ENCODE peak calls at places on chromosomes 13 and 19, in nine cellular contexts. One of them, this sample, is unnamed.

GRCh38 chr13:112335135-112335534 is 41.0 kb upstream of the SPACA7 start:
- DNase-seq in Caco-2: no peak
- DNase-seq in fibroblast of the aortic adventitia: no peak
- DNase-seq in AG04450: no peak
- DNase-seq in fibroblast of lung: no peak
- DNase-seq in fibroblast of pulmonary artery: no peak
- DNase-seq in heart right ventricle: no peak
- DNase-seq in stomach: no peak
- DNase-seq in testis: no peak
- DNase-seq in this sample: no peak

GRCh38 chr13:99484405-99484981 is 16.8 kb upstream of the TM9SF2 start:
- DNase-seq in Caco-2: no peak
- DNase-seq in fibroblast of the aortic adventitia: peak
- DNase-seq in AG04450: peak
- DNase-seq in fibroblast of lung: peak
- DNase-seq in fibroblast of pulmonary artery: peak
- DNase-seq in heart right ventricle: no peak
- DNase-seq in stomach: no peak
- DNase-seq in testis: no peak
- DNase-seq in this sample: peak

GRCh38 chr13:113324336-113324882 is 27.4 kb downstream of the LAMP1 start:
- DNase-seq in Caco-2: no peak
- DNase-seq in fibroblast of the aortic adventitia: no peak
- DNase-seq in AG04450: no peak
- DNase-seq in fibroblast of lung: no peak
- DNase-seq in fibroblast of pulmonary artery: no peak
- DNase-seq in heart right ventricle: no peak
- DNase-seq in stomach: no peak
- DNase-seq in testis: no peak
- DNase-seq in this sample: no peak

GRCh38 chr19:30004403-30004802 is 62.4 kb downstream of the URI1 start:
- DNase-seq in Caco-2: no peak
- DNase-seq in fibroblast of the aortic adventitia: no peak
- DNase-seq in AG04450: no peak
- DNase-seq in fibroblast of lung: no peak
- DNase-seq in fibroblast of pulmonary artery: no peak
- DNase-seq in heart right ventricle: no peak
- DNase-seq in stomach: no peak
- DNase-seq in testis: no peak
- DNase-seq in this sample: no peak

GRCh38 chr13:75416327-75417005 is 65.5 kb downstream of the TBC1D4 start:
- DNase-seq in Caco-2: no peak
- DNase-seq in fibroblast of the aortic adventitia: no peak
- DNase-seq in AG04450: no peak
- DNase-seq in fibroblast of lung: no peak
- DNase-seq in fibroblast of pulmonary artery: no peak
- DNase-seq in heart right ventricle: no peak
- DNase-seq in stomach: no peak
- DNase-seq in testis: no peak
- DNase-seq in this sample: no peak

GRCh38 chr13:40389081-40389641 is 277.3 kb downstream of the FOXO1 start:
- DNase-seq in Caco-2: no peak
- DNase-seq in fibroblast of the aortic adventitia: no peak
- DNase-seq in AG04450: no peak
- DNase-seq in fibroblast of lung: no peak
- DNase-seq in fibroblast of pulmonary artery: no peak
- DNase-seq in heart right ventricle: no peak
- DNase-seq in stomach: no peak
- DNase-seq in testis: no peak
- DNase-seq in this sample: no peak

GRCh38 chr13:23372264-23372905 is 61.1 kb downstream of the SACS start:
- DNase-seq in Caco-2: no peak
- DNase-seq in fibroblast of the aortic adventitia: peak
- DNase-seq in AG04450: no peak
- DNase-seq in fibroblast of lung: peak
- DNase-seq in fibroblast of pulmonary artery: peak
- DNase-seq in heart right ventricle: no peak
- DNase-seq in stomach: no peak
- DNase-seq in testis: no peak
- DNase-seq in this sample: peak

GRCh38 chr19:954672-955494 is 29.0 kb downstream of the ARID3A start:
- DNase-seq in Caco-2: peak
- DNase-seq in fibroblast of the aortic adventitia: no peak
- DNase-seq in AG04450: no peak
- DNase-seq in fibroblast of lung: no peak
- DNase-seq in fibroblast of pulmonary artery: no peak
- DNase-seq in heart right ventricle: no peak
- DNase-seq in stomach: no peak
- DNase-seq in testis: no peak
- DNase-seq in this sample: no peak

GRCh38 chr19:4233282-4233853 is 4.0 kb downstream of the EBI3 start:
- DNase-seq in Caco-2: peak
- DNase-seq in fibroblast of the aortic adventitia: peak
- DNase-seq in AG04450: no peak
- DNase-seq in fibroblast of lung: peak
- DNase-seq in fibroblast of pulmonary artery: peak
- DNase-seq in heart right ventricle: peak
- DNase-seq in stomach: peak
- DNase-seq in testis: peak
- DNase-seq in this sample: peak

GRCh38 chr19:4234862-4235201 is 5.5 kb downstream of the EBI3 start:
- DNase-seq in Caco-2: no peak
- DNase-seq in fibroblast of the aortic adventitia: no peak
- DNase-seq in AG04450: no peak
- DNase-seq in fibroblast of lung: no peak
- DNase-seq in fibroblast of pulmonary artery: no peak
- DNase-seq in heart right ventricle: no peak
- DNase-seq in stomach: no peak
- DNase-seq in testis: no peak
- DNase-seq in this sample: no peak

GRCh38 chr19:4234142-4234861 is 5.0 kb downstream of the EBI3 start:
- DNase-seq in Caco-2: no peak
- DNase-seq in fibroblast of the aortic adventitia: no peak
- DNase-seq in AG04450: no peak
- DNase-seq in fibroblast of lung: no peak
- DNase-seq in fibroblast of pulmonary artery: no peak
- DNase-seq in heart right ventricle: no peak
- DNase-seq in stomach: no peak
- DNase-seq in testis: no peak
- DNase-seq in this sample: no peak

GRCh38 chr19:4229179-4229931 is at the start of gene EBI3:
- DNase-seq in Caco-2: peak
- DNase-seq in fibroblast of the aortic adventitia: peak
- DNase-seq in AG04450: no peak
- DNase-seq in fibroblast of lung: peak
- DNase-seq in fibroblast of pulmonary artery: peak
- DNase-seq in heart right ventricle: no peak
- DNase-seq in stomach: no peak
- DNase-seq in testis: peak
- DNase-seq in this sample: peak

DNA sequence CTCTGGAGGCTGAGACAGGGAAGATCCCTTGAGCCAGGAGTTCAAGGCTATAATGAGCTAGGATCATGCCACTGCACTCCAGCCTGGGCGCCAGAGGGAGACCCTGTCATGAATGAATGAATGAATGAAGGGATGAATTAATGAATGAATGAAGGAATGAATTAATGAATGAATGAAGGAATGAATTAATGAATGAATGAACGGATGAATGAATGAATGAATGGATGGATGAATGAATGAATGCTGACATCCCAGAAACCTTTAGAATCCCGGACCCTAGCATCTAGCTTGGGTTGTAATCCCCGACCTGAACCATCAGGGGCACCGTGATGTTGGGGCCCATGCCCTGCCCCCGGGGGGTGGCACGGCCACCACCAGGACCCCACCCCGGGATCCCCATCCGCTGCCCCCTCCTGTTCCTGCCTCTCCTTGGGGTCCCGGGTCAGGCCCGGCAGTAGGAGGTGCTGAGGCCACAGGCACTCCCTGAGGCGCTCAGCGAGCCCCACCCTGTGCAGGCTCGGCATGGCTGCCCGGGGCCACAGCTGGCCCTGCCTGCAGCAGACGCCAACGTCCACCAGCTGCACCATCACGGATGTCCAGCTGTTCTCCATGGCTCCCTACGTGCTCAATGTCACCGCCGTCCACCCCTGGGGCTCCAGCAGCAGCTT is 3.4 kb downstream of the EBI3 start:
- DNase-seq in Caco-2: no peak
- DNase-seq in fibroblast of the aortic adventitia: no peak
- DNase-seq in AG04450: no peak
- DNase-seq in fibroblast of lung: no peak
- DNase-seq in fibroblast of pulmonary artery: no peak
- DNase-seq in heart right ventricle: no peak
- DNase-seq in stomach: no peak
- DNase-seq in testis: no peak
- DNase-seq in this sample: no peak
- H3K4me3 ChIP-seq in Caco-2: no peak
- H3K4me3 ChIP-seq in fibroblast of the aortic adventitia: no peak
- H3K4me3 ChIP-seq in AG04450: no peak
- H3K4me3 ChIP-seq in fibroblast of lung: no peak
- H3K4me3 ChIP-seq in fibroblast of pulmonary artery: no peak
- H3K4me3 ChIP-seq in heart right ventricle: no peak
- H3K4me3 ChIP-seq in stomach: no peak
- H3K4me3 ChIP-seq in testis: no peak
- H3K4me3 ChIP-seq in this sample: no peak

GRCh38 chr19:16473875-16474397 is 2.2 kb upstream of the EPS15L1 start:
- DNase-seq in Caco-2: no peak
- DNase-seq in fibroblast of the aortic adventitia: no peak
- DNase-seq in AG04450: no peak
- DNase-seq in fibroblast of lung: no peak
- DNase-seq in fibroblast of pulmonary artery: no peak
- DNase-seq in heart right ventricle: no peak
- DNase-seq in stomach: peak
- DNase-seq in testis: no peak
- DNase-seq in this sample: no peak

GRCh38 chr19:16477311-16477710 is 5.5 kb upstream of the EPS15L1 start:
- DNase-seq in Caco-2: no peak
- DNase-seq in fibroblast of the aortic adventitia: no peak
- DNase-seq in AG04450: no peak
- DNase-seq in fibroblast of lung: no peak
- DNase-seq in fibroblast of pulmonary artery: no peak
- DNase-seq in heart right ventricle: no peak
- DNase-seq in stomach: no peak
- DNase-seq in testis: no peak
- DNase-seq in this sample: no peak

GRCh38 chr19:16472992-16473391 is 1.2 kb upstream of the EPS15L1 start:
- DNase-seq in Caco-2: no peak
- DNase-seq in fibroblast of the aortic adventitia: no peak
- DNase-seq in AG04450: no peak
- DNase-seq in fibroblast of lung: no peak
- DNase-seq in fibroblast of pulmonary artery: no peak
- DNase-seq in heart right ventricle: no peak
- DNase-seq in stomach: no peak
- DNase-seq in testis: no peak
- DNase-seq in this sample: no peak

GRCh38 chr19:16470911-16471811 is 609 bp downstream of the EPS15L1 start:
- DNase-seq in Caco-2: no peak
- DNase-seq in fibroblast of the aortic adventitia: peak
- DNase-seq in AG04450: no peak
- DNase-seq in fibroblast of lung: peak
- DNase-seq in fibroblast of pulmonary artery: peak
- DNase-seq in heart right ventricle: peak
- DNase-seq in stomach: no peak
- DNase-seq in testis: no peak
- DNase-seq in this sample: peak

DNA sequence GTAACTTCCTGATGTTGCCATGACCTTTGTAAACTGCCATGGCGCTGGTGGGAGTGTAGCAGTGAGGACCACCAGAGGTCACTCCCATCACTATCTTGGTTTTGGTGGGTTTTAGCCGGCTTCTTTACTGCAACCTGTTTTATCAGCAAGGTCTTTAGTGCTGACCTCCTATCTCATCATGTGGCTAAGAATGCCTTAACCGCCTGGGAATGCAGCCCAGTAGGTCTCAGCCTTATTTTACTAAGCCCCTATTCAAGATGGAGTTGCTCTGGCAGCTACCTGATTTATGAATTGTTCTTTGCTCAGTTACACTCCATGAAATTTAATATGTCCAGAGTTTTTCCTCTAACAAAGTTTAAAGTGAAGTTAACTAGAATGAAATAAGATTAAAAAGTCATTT is 4.6 kb upstream of the EPS15L1 start:
- DNase-seq in Caco-2: no peak
- DNase-seq in fibroblast of the aortic adventitia: no peak
- DNase-seq in AG04450: no peak
- DNase-seq in fibroblast of lung: no peak
- DNase-seq in fibroblast of pulmonary artery: no peak
- DNase-seq in heart right ventricle: no peak
- DNase-seq in stomach: no peak
- DNase-seq in testis: no peak
- DNase-seq in this sample: no peak
- TF ChIP-seq CTCF in Caco-2: no peak
- TF ChIP-seq CTCF in fibroblast of the aortic adventitia: no peak
- TF ChIP-seq CTCF in AG04450: no peak
- TF ChIP-seq CTCF in fibroblast of lung: no peak
- TF ChIP-seq CTCF in fibroblast of pulmonary artery: no peak
- TF ChIP-seq CTCF in heart right ventricle: no peak
- TF ChIP-seq CTCF in stomach: no peak
- TF ChIP-seq CTCF in testis: no peak
- TF ChIP-seq CTCF in this sample: no peak

GRCh38 chr13:25354377-25354776 is 17.4 kb upstream of the ATP8A2 start:
- DNase-seq in Caco-2: no peak
- DNase-seq in fibroblast of the aortic adventitia: no peak
- DNase-seq in AG04450: no peak
- DNase-seq in fibroblast of lung: no peak
- DNase-seq in fibroblast of pulmonary artery: no peak
- DNase-seq in heart right ventricle: no peak
- DNase-seq in stomach: no peak
- DNase-seq in testis: no peak
- DNase-seq in this sample: no peak

GRCh38 chr13:25352806-25353205 is 19.0 kb upstream of the ATP8A2 start:
- DNase-seq in Caco-2: no peak
- DNase-seq in fibroblast of the aortic adventitia: no peak
- DNase-seq in AG04450: no peak
- DNase-seq in fibroblast of lung: no peak
- DNase-seq in fibroblast of pulmonary artery: no peak
- DNase-seq in heart right ventricle: no peak
- DNase-seq in stomach: no peak
- DNase-seq in testis: no peak
- DNase-seq in this sample: no peak

GRCh38 chr13:25352230-25352629 is 19.5 kb upstream of the ATP8A2 start:
- DNase-seq in Caco-2: no peak
- DNase-seq in fibroblast of the aortic adventitia: peak
- DNase-seq in AG04450: no peak
- DNase-seq in fibroblast of lung: no peak
- DNase-seq in fibroblast of pulmonary artery: peak
- DNase-seq in heart right ventricle: no peak
- DNase-seq in stomach: no peak
- DNase-seq in testis: no peak
- DNase-seq in this sample: no peak

GRCh38 chr13:25353344-25353743 is 18.4 kb upstream of the ATP8A2 start:
- DNase-seq in Caco-2: no peak
- DNase-seq in fibroblast of the aortic adventitia: no peak
- DNase-seq in AG04450: no peak
- DNase-seq in fibroblast of lung: no peak
- DNase-seq in fibroblast of pulmonary artery: no peak
- DNase-seq in heart right ventricle: no peak
- DNase-seq in stomach: no peak
- DNase-seq in testis: no peak
- DNase-seq in this sample: no peak
- H3K4me3 ChIP-seq in Caco-2: no peak
- H3K4me3 ChIP-seq in fibroblast of the aortic adventitia: no peak
- H3K4me3 ChIP-seq in AG04450: no peak
- H3K4me3 ChIP-seq in fibroblast of lung: no peak
- H3K4me3 ChIP-seq in fibroblast of pulmonary artery: no peak
- H3K4me3 ChIP-seq in heart right ventricle: no peak
- H3K4me3 ChIP-seq in stomach: no peak
- H3K4me3 ChIP-seq in testis: no peak
- H3K4me3 ChIP-seq in this sample: no peak

GRCh38 chr19:5480427-5480836 is 25.2 kb downstream of the ZNRF4 start:
- DNase-seq in Caco-2: peak
- DNase-seq in fibroblast of the aortic adventitia: no peak
- DNase-seq in AG04450: no peak
- DNase-seq in fibroblast of lung: peak
- DNase-seq in fibroblast of pulmonary artery: peak
- DNase-seq in heart right ventricle: no peak
- DNase-seq in stomach: peak
- DNase-seq in testis: no peak
- DNase-seq in this sample: peak
- TF ChIP-seq CTCF in Caco-2: peak
- TF ChIP-seq CTCF in fibroblast of the aortic adventitia: peak
- TF ChIP-seq CTCF in AG04450: peak
- TF ChIP-seq CTCF in fibroblast of lung: peak
- TF ChIP-seq CTCF in fibroblast of pulmonary artery: peak
- TF ChIP-seq CTCF in heart right ventricle: peak
- TF ChIP-seq CTCF in stomach: peak
- TF ChIP-seq CTCF in testis: no peak
- TF ChIP-seq CTCF in this sample: peak